ENCODE peak calls at places on chromosomes 11 and 22, in four cellular contexts. E is OCI-LY7, P is BE2C, D is ovary. C is an unnamed sample.

GRCh38 chr22:20509344-20510047 is 2.1 kb downstream of the MED15 start:
- DNase-seq in E (peak), P (no peak), D (peak), C (peak)

GRCh38 chr11:128342511-128343133 is 244.7 kb downstream of the ETS1 start:
- DNase-seq in E (peak), P (no peak), D (no peak), C (peak)

GRCh38 chr11:117182551-117182935 is 4.0 kb downstream of the SIDT2 start:
- DNase-seq in E (no peak), P (no peak), D (no peak), C (no peak)

GRCh38 chr22:31148516-31148915 is 8.2 kb upstream of the PLA2G3 start:
- DNase-seq in E (no peak), P (no peak), D (no peak), C (no peak)

GRCh38 chr11:2462986-2463765 is 18.4 kb downstream of the KCNQ1 start:
- DNase-seq in E (no peak), P (no peak), D (no peak), C (no peak)

GRCh38 chr11:56624661-56625110 is 10.0 kb upstream of the OR5M1 start:
- DNase-seq in E (peak), P (peak), D (no peak), C (peak)

GRCh38 chr11:30016588-30017363 is at the start of gene KCNA4:
- DNase-seq in E (no peak), P (peak), D (no peak), C (peak)

GRCh38 chr11:61482513-61482912 is 26.0 kb upstream of the LRRC10B start:
- DNase-seq in E (peak), P (no peak), D (no peak), C (peak)

GRCh38 chr22:28907311-28908008 is 24.1 kb downstream of the ZNRF3 start:
- DNase-seq in E (no peak), P (peak), D (no peak), C (peak)

DNA sequence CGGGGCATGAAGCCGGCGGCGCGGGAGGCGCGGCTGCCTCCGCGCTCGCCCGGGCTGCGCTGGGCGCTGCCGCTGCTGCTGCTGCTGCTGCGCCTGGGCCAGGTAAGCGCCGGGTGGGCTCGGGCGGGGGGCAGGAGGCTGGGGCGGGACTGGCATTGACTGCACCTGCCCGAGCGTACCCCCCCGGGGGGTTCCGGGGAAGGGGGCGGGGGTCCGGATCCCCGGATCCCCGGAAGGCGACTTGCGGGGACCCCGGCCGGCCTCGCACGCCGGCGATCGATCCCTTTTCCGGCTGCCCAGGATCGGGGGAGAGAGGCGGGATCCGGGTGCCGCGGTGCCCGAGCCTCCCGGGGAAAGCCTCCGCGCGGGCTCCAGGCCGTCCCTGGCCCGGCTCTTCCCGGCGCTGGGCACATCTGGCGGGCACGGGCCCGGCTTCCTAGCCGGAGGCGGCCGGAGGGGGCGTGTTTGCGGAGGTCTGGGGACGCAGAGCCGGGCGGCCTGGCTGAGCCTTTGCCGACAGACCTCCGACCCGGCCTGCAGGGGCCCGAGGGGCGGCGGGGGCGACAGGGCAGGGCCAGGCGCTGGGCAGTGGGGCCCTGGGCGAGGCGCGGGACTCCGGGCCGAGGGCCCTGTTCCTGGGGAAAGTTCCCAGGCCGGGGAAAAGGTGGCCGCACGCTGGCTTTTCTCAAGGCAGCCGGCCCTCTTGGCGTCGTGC is 705 bp downstream of the PTPRJ start:
- DNase-seq in E (peak), P (peak), D (peak), C (peak)
- TF ChIP-seq CTCF in E (peak), P (no peak), D (no peak), C (peak)

DNA sequence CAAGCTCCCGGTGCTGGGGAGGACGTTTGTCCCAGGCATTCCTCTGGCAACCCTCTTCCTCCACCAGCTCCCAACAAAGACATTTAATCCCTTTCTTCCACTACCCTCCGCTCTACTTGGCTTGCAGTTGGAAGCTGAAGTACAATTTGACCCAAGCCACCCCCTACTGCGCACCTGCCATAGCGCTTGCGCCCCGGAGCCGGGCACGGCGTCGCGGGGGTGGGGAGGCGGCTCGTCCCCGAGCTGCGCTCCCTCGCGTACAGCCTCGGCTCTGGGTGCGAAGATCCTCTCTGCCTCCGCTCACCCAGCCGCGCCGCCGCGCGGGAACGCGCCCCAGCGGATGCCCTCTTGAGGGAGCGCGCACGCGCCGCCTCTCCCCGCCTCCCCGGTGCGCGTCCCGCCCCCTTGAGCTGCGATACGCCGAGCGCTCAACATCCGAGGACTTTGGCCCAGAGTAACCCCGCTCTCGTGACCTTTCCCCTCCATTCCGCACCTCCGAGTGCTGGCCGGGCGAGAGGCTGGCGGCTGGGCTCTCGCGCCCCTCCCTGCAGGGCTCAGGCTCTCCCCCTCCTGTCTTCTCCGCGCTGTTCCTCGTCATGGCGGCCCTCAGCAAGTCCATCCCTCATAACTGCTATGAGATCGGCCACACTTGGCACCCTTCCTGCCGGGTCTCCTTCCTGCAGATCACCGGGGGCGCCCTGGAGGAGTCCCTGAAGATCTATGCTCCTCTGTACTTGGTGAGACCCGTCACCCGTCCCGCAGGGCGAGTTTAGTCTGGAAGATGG is at the start of gene TMEM135:
- DNase-seq in E (peak), P (peak), D (peak), C (peak)
- TF ChIP-seq CTCF in E (peak), P (no peak), D (no peak), C (no peak)

GRCh38 chr22:27489265-27489675 is 312.3 kb downstream of the MN1 start:
- DNase-seq in E (no peak), P (no peak), D (no peak), C (no peak)

GRCh38 chr22:27485842-27486241 is 315.7 kb downstream of the MN1 start:
- DNase-seq in E (no peak), P (no peak), D (no peak), C (no peak)

GRCh38 chr22:27490080-27490479 is 311.5 kb downstream of the MN1 start:
- DNase-seq in E (no peak), P (no peak), D (no peak), C (no peak)

GRCh38 chr22:27487600-27488450 is 313.7 kb downstream of the MN1 start:
- DNase-seq in E (no peak), P (no peak), D (no peak), C (no peak)

DNA sequence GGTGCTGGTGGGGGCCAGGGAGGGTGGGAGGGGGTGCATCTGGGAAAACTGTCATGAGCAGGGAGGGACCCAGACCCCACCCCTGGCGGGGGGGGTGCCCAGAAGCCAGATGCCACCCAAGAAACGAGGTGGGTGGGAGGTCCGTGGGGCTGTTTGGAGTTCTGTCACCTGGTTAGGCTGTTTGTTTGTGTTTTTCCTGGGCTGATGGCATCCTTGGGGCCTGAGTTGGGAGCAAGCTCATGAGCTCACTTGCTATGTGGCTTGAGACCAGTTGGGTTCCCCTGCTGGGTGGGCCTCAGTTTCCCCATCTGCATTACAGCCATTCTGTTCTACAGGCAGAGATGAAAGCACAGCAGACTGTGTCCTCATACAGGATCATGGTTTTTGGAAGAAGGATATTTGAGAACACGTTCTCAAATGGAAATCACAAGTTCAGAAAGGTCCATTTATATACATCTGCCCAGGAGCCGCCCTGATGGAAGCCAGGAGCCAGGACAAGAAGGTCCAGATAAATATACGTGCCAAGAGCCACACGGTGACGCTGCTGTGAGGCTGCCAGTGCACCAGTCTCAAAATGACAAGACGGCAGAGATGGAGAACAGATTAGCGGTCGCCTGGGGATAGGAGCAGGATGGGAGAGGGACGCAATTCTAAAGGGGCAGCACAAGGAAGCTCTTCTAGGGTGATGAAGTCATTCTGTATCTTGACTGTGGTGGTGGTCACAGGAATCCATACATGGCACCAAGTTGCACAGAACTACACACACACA is 312.9 kb downstream of the MN1 start:
- DNase-seq in E (no peak), P (peak), D (no peak), C (no peak)
- TF ChIP-seq CTCF in E (no peak), P (peak), D (no peak), C (no peak)

DNA sequence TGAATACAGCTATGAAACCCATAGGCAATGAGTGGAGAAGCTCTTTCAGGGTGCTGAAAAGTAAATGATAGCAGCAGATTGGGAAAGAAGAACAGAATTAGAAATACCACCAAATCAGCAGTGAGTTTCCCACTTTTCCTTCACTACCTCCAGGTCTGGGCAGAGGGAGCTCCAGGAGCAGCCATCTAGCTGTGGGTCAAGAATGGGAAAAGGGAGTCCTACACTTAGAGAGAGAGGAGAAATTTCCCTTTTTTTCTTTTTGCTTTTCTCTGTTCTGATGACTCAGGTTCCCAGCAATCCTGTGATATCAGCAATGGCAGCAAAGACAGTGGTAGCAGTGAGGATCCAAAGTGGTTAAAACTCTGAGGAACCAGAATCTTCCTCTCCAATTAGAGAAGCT is 263.9 kb downstream of the NXPE2 start:
- DNase-seq in E (no peak), P (peak), D (no peak), C (no peak)
- TF ChIP-seq CTCF in E (no peak), P (peak), D (no peak), C (no peak)

GRCh38 chr11:71454470-71455113 is 1.6 kb downstream of the NADSYN1 start:
- DNase-seq in E (peak), P (no peak), D (no peak), C (no peak)

GRCh38 chr11:71452354-71453020 is 516 bp upstream of the NADSYN1 start:
- DNase-seq in E (peak), P (no peak), D (peak), C (no peak)

GRCh38 chr11:71451596-71452353 is 1.2 kb upstream of the NADSYN1 start:
- DNase-seq in E (peak), P (peak), D (no peak), C (no peak)

GRCh38 chr11:71453911-71454304 is 905 bp downstream of the NADSYN1 start:
- DNase-seq in E (no peak), P (no peak), D (no peak), C (no peak)

GRCh38 chr11:71453021-71453910 is at the start of gene NADSYN1:
- DNase-seq in E (peak), P (peak), D (peak), C (peak)
- TF ChIP-seq CTCF in E (no peak), P (no peak), D (no peak), C (no peak)

GRCh38 chr11:75813622-75814039 is 1.4 kb upstream of the UVRAG start:
- DNase-seq in E (no peak), P (no peak), D (no peak), C (no peak)
- TF ChIP-seq CTCF in E (no peak), P (no peak), D (no peak), C (no peak)